ENCODE peak calls at places on chromosomes 2 and 18, in eight cellular contexts. One of them, this sample, is unnamed.

GRCh38 chr2:53827398-53828175 is 32.2 kb downstream of the GPR75 start:
- DNase-seq in right atrium auricular region: no peak
- DNase-seq in CD8-positive, alpha-beta memory T cell: no peak
- DNase-seq in left ventricle myocardium inferior: no peak
- DNase-seq in neural progenitor cell: peak; percentile 47
- DNase-seq in spleen: no peak
- DNase-seq in pancreas: no peak
- DNase-seq in aorta: no peak
- DNase-seq in this sample: no peak

GRCh38 chr2:217147751-217148318 is 288.0 kb upstream of the TNP1 start:
- DNase-seq in left ventricle myocardium inferior: no peak
- DNase-seq in pancreas: no peak
- DNase-seq in right atrium auricular region: no peak
- DNase-seq in aorta: no peak
- DNase-seq in neural progenitor cell: no peak
- DNase-seq in CD8-positive, alpha-beta memory T cell: no peak
- DNase-seq in spleen: no peak
- DNase-seq in this sample: no peak

GRCh38 chr2:238113611-238114010 is 13.5 kb downstream of the ESPNL start:
- DNase-seq in CD8-positive, alpha-beta memory T cell: no peak
- DNase-seq in aorta: peak; percentile 35
- DNase-seq in right atrium auricular region: no peak
- DNase-seq in pancreas: no peak
- DNase-seq in neural progenitor cell: no peak
- DNase-seq in left ventricle myocardium inferior: peak; percentile 0
- DNase-seq in spleen: peak; percentile 31
- DNase-seq in this sample: no peak

GRCh38 chr18:79400591-79401381 is 5.1 kb downstream of the NFATC1 start:
- DNase-seq in pancreas: no peak
- DNase-seq in left ventricle myocardium inferior: peak; percentile 16
- DNase-seq in spleen: peak; percentile 88
- DNase-seq in aorta: peak; percentile 78
- DNase-seq in neural progenitor cell: peak; percentile 42
- DNase-seq in CD8-positive, alpha-beta memory T cell: peak; percentile 68
- DNase-seq in right atrium auricular region: no peak
- DNase-seq in this sample: peak; percentile 63

GRCh38 chr2:109126501-109126860 is 2.5 kb upstream of the SH3RF3 start:
- DNase-seq in pancreas: no peak
- DNase-seq in spleen: no peak
- DNase-seq in left ventricle myocardium inferior: no peak
- DNase-seq in CD8-positive, alpha-beta memory T cell: no peak
- DNase-seq in right atrium auricular region: peak; percentile 38
- DNase-seq in neural progenitor cell: no peak
- DNase-seq in aorta: peak; percentile 25
- DNase-seq in this sample: no peak

GRCh38 chr2:28610583-28611201 is 114.8 kb downstream of the PLB1 start:
- DNase-seq in neural progenitor cell: no peak
- DNase-seq in pancreas: peak; percentile 88
- DNase-seq in spleen: peak; percentile 47
- DNase-seq in right atrium auricular region: no peak
- DNase-seq in CD8-positive, alpha-beta memory T cell: no peak
- DNase-seq in aorta: peak; percentile 89
- DNase-seq in left ventricle myocardium inferior: no peak
- DNase-seq in this sample: peak; percentile 83

GRCh38 chr18:48658721-48659120 is 119.9 kb downstream of the CTIF start:
- DNase-seq in aorta: no peak
- DNase-seq in neural progenitor cell: no peak
- DNase-seq in pancreas: no peak
- DNase-seq in spleen: no peak
- DNase-seq in CD8-positive, alpha-beta memory T cell: no peak
- DNase-seq in right atrium auricular region: no peak
- DNase-seq in left ventricle myocardium inferior: no peak
- DNase-seq in this sample: no peak

GRCh38 chr2:167733750-167734149 is 513.6 kb downstream of the STK39 start:
- DNase-seq in spleen: no peak
- DNase-seq in pancreas: no peak
- DNase-seq in CD8-positive, alpha-beta memory T cell: no peak
- DNase-seq in right atrium auricular region: no peak
- DNase-seq in left ventricle myocardium inferior: no peak
- DNase-seq in neural progenitor cell: no peak
- DNase-seq in aorta: no peak
- DNase-seq in this sample: no peak

GRCh38 chr2:164260506-164260905 is 360.8 kb downstream of the GRB14 start:
- DNase-seq in spleen: no peak
- DNase-seq in neural progenitor cell: no peak
- DNase-seq in aorta: no peak
- DNase-seq in pancreas: no peak
- DNase-seq in CD8-positive, alpha-beta memory T cell: no peak
- DNase-seq in right atrium auricular region: no peak
- DNase-seq in left ventricle myocardium inferior: no peak
- DNase-seq in this sample: no peak

GRCh38 chr18:36340232-36340631 is 42.7 kb downstream of the FHOD3 start:
- DNase-seq in neural progenitor cell: no peak
- DNase-seq in spleen: no peak
- DNase-seq in pancreas: no peak
- DNase-seq in right atrium auricular region: no peak
- DNase-seq in left ventricle myocardium inferior: no peak
- DNase-seq in aorta: no peak
- DNase-seq in CD8-positive, alpha-beta memory T cell: no peak
- DNase-seq in this sample: no peak

GRCh38 chr2:31233741-31234689 is at the start of gene EHD3:
- DNase-seq in right atrium auricular region: peak; percentile 85
- DNase-seq in pancreas: peak; percentile 81
- DNase-seq in neural progenitor cell: peak; percentile 98
- DNase-seq in left ventricle myocardium inferior: peak; percentile 89
- DNase-seq in CD8-positive, alpha-beta memory T cell: peak; percentile 67
- DNase-seq in aorta: peak; percentile 95
- DNase-seq in spleen: peak; percentile 98
- DNase-seq in this sample: peak; percentile 86

GRCh38 chr2:30800159-30800558 is 7.1 kb downstream of the CAPN13 start:
- DNase-seq in pancreas: no peak
- DNase-seq in CD8-positive, alpha-beta memory T cell: no peak
- DNase-seq in spleen: no peak
- DNase-seq in neural progenitor cell: no peak
- DNase-seq in right atrium auricular region: no peak
- DNase-seq in left ventricle myocardium inferior: no peak
- DNase-seq in aorta: no peak
- DNase-seq in this sample: no peak

GRCh38 chr2:239258248-239258647 is 142.6 kb downstream of the HDAC4 start:
- DNase-seq in spleen: no peak
- DNase-seq in pancreas: no peak
- DNase-seq in left ventricle myocardium inferior: no peak
- DNase-seq in right atrium auricular region: no peak
- DNase-seq in aorta: no peak
- DNase-seq in neural progenitor cell: no peak
- DNase-seq in CD8-positive, alpha-beta memory T cell: no peak
- DNase-seq in this sample: no peak

GRCh38 chr2:23291274-23291673 is 93.7 kb upstream of the KLHL29 start:
- DNase-seq in spleen: no peak
- DNase-seq in neural progenitor cell: no peak
- DNase-seq in left ventricle myocardium inferior: no peak
- DNase-seq in right atrium auricular region: no peak
- DNase-seq in aorta: no peak
- DNase-seq in CD8-positive, alpha-beta memory T cell: no peak
- DNase-seq in pancreas: no peak
- DNase-seq in this sample: peak; percentile 63

GRCh38 chr2:63488118-63488713 is 100.1 kb downstream of the WDPCP start:
- DNase-seq in CD8-positive, alpha-beta memory T cell: no peak
- DNase-seq in aorta: no peak
- DNase-seq in pancreas: peak; percentile 21
- DNase-seq in spleen: no peak
- DNase-seq in neural progenitor cell: peak; percentile 42
- DNase-seq in left ventricle myocardium inferior: no peak
- DNase-seq in right atrium auricular region: no peak
- DNase-seq in this sample: no peak

GRCh38 chr2:132383956-132384355 is 32.6 kb upstream of the GPR39 start:
- DNase-seq in right atrium auricular region: no peak
- DNase-seq in pancreas: no peak
- DNase-seq in aorta: no peak
- DNase-seq in spleen: no peak
- DNase-seq in left ventricle myocardium inferior: no peak
- DNase-seq in CD8-positive, alpha-beta memory T cell: no peak
- DNase-seq in neural progenitor cell: peak; percentile 18
- DNase-seq in this sample: no peak

GRCh38 chr2:59301466-59302402 is 1060.6 kb upstream of the FANCL start:
- DNase-seq in CD8-positive, alpha-beta memory T cell: no peak
- DNase-seq in left ventricle myocardium inferior: no peak
- DNase-seq in aorta: no peak
- DNase-seq in neural progenitor cell: peak; percentile 75
- DNase-seq in spleen: no peak
- DNase-seq in pancreas: peak; percentile 57
- DNase-seq in right atrium auricular region: peak; percentile 60
- DNase-seq in this sample: no peak

GRCh38 chr2:185990861-185991525 is 252.4 kb downstream of the FSIP2 start:
- DNase-seq in spleen: no peak
- DNase-seq in pancreas: no peak
- DNase-seq in CD8-positive, alpha-beta memory T cell: no peak
- DNase-seq in aorta: no peak
- DNase-seq in right atrium auricular region: no peak
- DNase-seq in left ventricle myocardium inferior: no peak
- DNase-seq in neural progenitor cell: no peak
- DNase-seq in this sample: no peak

GRCh38 chr18:59613903-59614302 is 83.3 kb downstream of the CCBE1 start:
- DNase-seq in neural progenitor cell: no peak
- DNase-seq in spleen: no peak
- DNase-seq in right atrium auricular region: no peak
- DNase-seq in aorta: no peak
- DNase-seq in pancreas: no peak
- DNase-seq in left ventricle myocardium inferior: no peak
- DNase-seq in CD8-positive, alpha-beta memory T cell: no peak
- DNase-seq in this sample: no peak

GRCh38 chr2:171205551-171205950 is 44.9 kb upstream of the TLK1 start:
- DNase-seq in spleen: no peak
- DNase-seq in left ventricle myocardium inferior: no peak
- DNase-seq in CD8-positive, alpha-beta memory T cell: no peak
- DNase-seq in right atrium auricular region: no peak
- DNase-seq in pancreas: no peak
- DNase-seq in neural progenitor cell: no peak
- DNase-seq in aorta: no peak
- DNase-seq in this sample: no peak

GRCh38 chr2:131410173-131410572 is 46.2 kb upstream of the RAB6D start:
- DNase-seq in CD8-positive, alpha-beta memory T cell: no peak
- DNase-seq in spleen: no peak
- DNase-seq in left ventricle myocardium inferior: no peak
- DNase-seq in aorta: no peak
- DNase-seq in neural progenitor cell: no peak
- DNase-seq in right atrium auricular region: no peak
- DNase-seq in pancreas: no peak
- DNase-seq in this sample: no peak

GRCh38 chr2:9770308-9771100 is 72.8 kb upstream of the TAF1B start:
- DNase-seq in right atrium auricular region: peak; percentile 87
- DNase-seq in aorta: no peak
- DNase-seq in left ventricle myocardium inferior: peak; percentile 65
- DNase-seq in spleen: no peak
- DNase-seq in pancreas: peak; percentile 47
- DNase-seq in neural progenitor cell: peak; percentile 83
- DNase-seq in CD8-positive, alpha-beta memory T cell: peak; percentile 30
- DNase-seq in this sample: peak; percentile 73

GRCh38 chr2:236001166-236001828 is 166.9 kb downstream of the GBX2 start:
- DNase-seq in neural progenitor cell: no peak
- DNase-seq in left ventricle myocardium inferior: no peak
- DNase-seq in spleen: peak; percentile 78
- DNase-seq in right atrium auricular region: no peak
- DNase-seq in aorta: no peak
- DNase-seq in CD8-positive, alpha-beta memory T cell: no peak
- DNase-seq in pancreas: no peak
- DNase-seq in this sample: no peak
- H3K27ac ChIP-seq in neural progenitor cell: no peak overlapping the region
- H3K27ac ChIP-seq in left ventricle myocardium inferior: no peak overlapping the region
- H3K27ac ChIP-seq in spleen: peak overlapping the region; percentile 48
- H3K27ac ChIP-seq in right atrium auricular region: no peak overlapping the region
- H3K27ac ChIP-seq in aorta: no peak overlapping the region
- H3K27ac ChIP-seq in CD8-positive, alpha-beta memory T cell: no peak overlapping the region
- H3K27ac ChIP-seq in pancreas: no peak overlapping the region
- H3K27ac ChIP-seq in this sample: no peak overlapping the region

DNA sequence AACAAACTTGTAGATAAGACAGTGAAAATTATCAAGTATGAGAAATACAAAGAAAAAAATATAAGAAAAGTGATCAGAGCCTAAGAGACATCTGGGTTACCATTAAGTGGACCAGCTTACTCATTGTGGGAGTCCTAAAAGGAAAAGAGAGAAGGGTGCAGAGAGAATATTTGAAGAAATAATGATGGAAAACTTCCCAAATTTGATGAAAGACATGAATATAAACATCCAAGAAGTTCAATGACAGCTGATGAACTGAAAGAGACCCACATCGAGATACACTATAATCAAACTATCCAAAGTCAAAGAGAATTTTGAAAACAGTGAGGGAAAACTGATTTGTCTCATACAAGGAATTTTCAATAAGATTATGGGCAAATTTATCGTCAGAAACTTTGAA is 22.5 kb downstream of the ARHGAP25 start:
- DNase-seq in spleen: no peak
- DNase-seq in right atrium auricular region: no peak
- DNase-seq in left ventricle myocardium inferior: no peak
- DNase-seq in pancreas: no peak
- DNase-seq in CD8-positive, alpha-beta memory T cell: no peak
- DNase-seq in neural progenitor cell: no peak
- DNase-seq in aorta: no peak
- DNase-seq in this sample: no peak
- H3K4me1 ChIP-seq in spleen: peaks cover 47% of the 10 kb centered on the region
- H3K4me1 ChIP-seq in right atrium auricular region: no peaks in the 10 kb centered on the region
- H3K4me1 ChIP-seq in left ventricle myocardium inferior: peaks cover 20% of the 10 kb centered on the region
- H3K4me1 ChIP-seq in pancreas: no peaks in the 10 kb centered on the region
- H3K4me1 ChIP-seq in CD8-positive, alpha-beta memory T cell: peaks cover 97% of the 10 kb centered on the region
- H3K4me1 ChIP-seq in neural progenitor cell: peaks cover 8% of the 10 kb centered on the region
- H3K4me1 ChIP-seq in aorta: no peaks in the 10 kb centered on the region
- H3K4me1 ChIP-seq in this sample: no peaks in the 10 kb centered on the region

DNA sequence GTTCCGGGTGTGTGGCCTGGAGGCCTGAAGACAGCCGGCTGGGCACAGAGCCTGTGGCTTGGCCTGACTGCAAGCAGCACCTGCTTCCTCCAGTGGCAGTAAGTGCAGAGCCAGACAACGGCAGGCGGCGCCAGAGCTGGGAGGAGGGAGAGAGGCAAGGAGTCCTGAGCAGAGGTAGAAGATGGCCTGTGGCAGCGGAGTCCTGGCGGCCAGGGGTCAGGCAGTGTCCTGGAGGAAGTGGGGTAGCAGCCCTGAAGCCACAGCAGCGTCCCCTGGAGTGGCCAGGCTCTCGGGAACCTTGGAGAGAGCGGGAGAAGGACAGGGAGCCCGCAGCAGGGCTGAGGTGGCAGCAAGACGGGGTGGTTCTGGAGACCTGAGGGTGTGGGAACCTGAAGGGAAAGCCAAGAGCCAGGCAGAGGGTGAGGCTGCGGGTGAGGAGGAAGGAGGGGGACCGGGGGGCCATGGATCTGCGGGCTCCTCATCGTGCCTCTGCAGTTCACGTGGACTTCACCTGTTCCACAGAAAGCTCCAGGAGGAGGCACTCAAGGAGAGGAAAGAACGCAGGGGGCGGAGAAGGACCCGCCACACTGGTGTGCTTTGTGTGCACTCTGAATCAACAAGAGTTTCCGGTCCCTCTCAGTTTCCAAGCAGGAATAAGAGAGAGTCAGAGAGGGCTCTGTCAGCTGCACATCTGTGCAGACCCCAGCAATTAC is 85.9 kb downstream of the USP40 start:
- DNase-seq in neural progenitor cell: peak; percentile 27
- DNase-seq in spleen: peak; percentile 75
- DNase-seq in left ventricle myocardium inferior: no peak
- DNase-seq in CD8-positive, alpha-beta memory T cell: no peak
- DNase-seq in right atrium auricular region: no peak
- DNase-seq in pancreas: no peak
- DNase-seq in aorta: peak; percentile 79
- DNase-seq in this sample: peak; percentile 93
- H3K27ac ChIP-seq in neural progenitor cell: no peak overlapping the region
- H3K27ac ChIP-seq in spleen: no peak overlapping the region
- H3K27ac ChIP-seq in left ventricle myocardium inferior: no peak overlapping the region
- H3K27ac ChIP-seq in CD8-positive, alpha-beta memory T cell: no peak overlapping the region
- H3K27ac ChIP-seq in right atrium auricular region: no peak overlapping the region
- H3K27ac ChIP-seq in pancreas: no peak overlapping the region
- H3K27ac ChIP-seq in aorta: no peak overlapping the region
- H3K27ac ChIP-seq in this sample: peak overlapping the region; percentile 56

GRCh38 chr2:231683907-231684306 is 24.4 kb upstream of the PTMA start:
- DNase-seq in left ventricle myocardium inferior: no peak
- DNase-seq in spleen: no peak
- DNase-seq in pancreas: no peak
- DNase-seq in aorta: no peak
- DNase-seq in neural progenitor cell: no peak
- DNase-seq in CD8-positive, alpha-beta memory T cell: no peak
- DNase-seq in right atrium auricular region: no peak
- DNase-seq in this sample: no peak
- H3K4me1 ChIP-seq in left ventricle myocardium inferior: peaks cover 45% of the 10 kb centered on the region
- H3K4me1 ChIP-seq in spleen: no peaks in the 10 kb centered on the region
- H3K4me1 ChIP-seq in pancreas: no peaks in the 10 kb centered on the region
- H3K4me1 ChIP-seq in aorta: no peaks in the 10 kb centered on the region
- H3K4me1 ChIP-seq in neural progenitor cell: peaks cover 36% of the 10 kb centered on the region
- H3K4me1 ChIP-seq in CD8-positive, alpha-beta memory T cell: no peaks in the 10 kb centered on the region
- H3K4me1 ChIP-seq in right atrium auricular region: no peaks in the 10 kb centered on the region
- H3K4me1 ChIP-seq in this sample: peaks cover 9% of the 10 kb centered on the region

This sample was measured in psoas muscle.